ENCODE peak calls at places on chromosome 18, in seven cellular contexts. One of them, this sample, is unnamed. For H3K9me3, the result is how much of the 10 kb centered on the place peaks cover.

GRCh38 chr18:70998490-70998889 is 709.6 kb downstream of the SOCS6 start:
- DNase-seq in SK-N-SH: no peak
- DNase-seq in PC-3: peak
- DNase-seq in IMR-90: no peak
- DNase-seq in pancreas: no peak
- DNase-seq in lower lobe of right lung: no peak
- DNase-seq in cardiac muscle cell: peak
- DNase-seq in this sample: no peak

GRCh38 chr18:11976882-11977281 is 4.4 kb upstream of the IMPA2 start:
- DNase-seq in SK-N-SH: no peak
- DNase-seq in PC-3: peak
- DNase-seq in IMR-90: peak
- DNase-seq in pancreas: no peak
- DNase-seq in lower lobe of right lung: no peak
- DNase-seq in cardiac muscle cell: peak
- DNase-seq in this sample: no peak

GRCh38 chr18:59114160-59114559 is 25.5 kb upstream of the SEC11C start:
- DNase-seq in SK-N-SH: no peak
- DNase-seq in PC-3: no peak
- DNase-seq in IMR-90: peak
- DNase-seq in pancreas: no peak
- DNase-seq in lower lobe of right lung: no peak
- DNase-seq in cardiac muscle cell: no peak
- DNase-seq in this sample: no peak

GRCh38 chr18:3623769-3624545 is 174.0 kb downstream of the TGIF1 start:
- DNase-seq in SK-N-SH: peak
- DNase-seq in PC-3: peak
- DNase-seq in IMR-90: peak
- DNase-seq in pancreas: peak
- DNase-seq in lower lobe of right lung: peak
- DNase-seq in cardiac muscle cell: peak
- DNase-seq in this sample: no peak

GRCh38 chr18:4035521-4035920 is 419.6 kb downstream of the DLGAP1 start:
- DNase-seq in SK-N-SH: no peak
- DNase-seq in PC-3: no peak
- DNase-seq in IMR-90: no peak
- DNase-seq in pancreas: no peak
- DNase-seq in lower lobe of right lung: no peak
- DNase-seq in cardiac muscle cell: no peak
- DNase-seq in this sample: no peak

GRCh38 chr18:56431551-56431950 is 206.8 kb downstream of the TXNL1 start:
- DNase-seq in SK-N-SH: no peak
- DNase-seq in PC-3: peak
- DNase-seq in IMR-90: peak
- DNase-seq in pancreas: peak
- DNase-seq in lower lobe of right lung: no peak
- DNase-seq in cardiac muscle cell: no peak
- DNase-seq in this sample: no peak

GRCh38 chr18:23386317-23386716 is 66.8 kb upstream of the RIOK3 start:
- DNase-seq in SK-N-SH: no peak
- DNase-seq in PC-3: peak
- DNase-seq in IMR-90: no peak
- DNase-seq in pancreas: no peak
- DNase-seq in lower lobe of right lung: no peak
- DNase-seq in cardiac muscle cell: no peak
- DNase-seq in this sample: no peak

GRCh38 chr18:5879479-5879882 is 15.8 kb downstream of the TMEM200C start:
- DNase-seq in SK-N-SH: peak
- DNase-seq in PC-3: peak
- DNase-seq in IMR-90: peak
- DNase-seq in pancreas: no peak
- DNase-seq in lower lobe of right lung: no peak
- DNase-seq in cardiac muscle cell: peak
- DNase-seq in this sample: no peak

GRCh38 chr18:60053747-60054304 is 154.0 kb downstream of the PMAIP1 start:
- DNase-seq in SK-N-SH: no peak
- DNase-seq in PC-3: peak
- DNase-seq in IMR-90: peak
- DNase-seq in pancreas: no peak
- DNase-seq in lower lobe of right lung: no peak
- DNase-seq in cardiac muscle cell: peak
- DNase-seq in this sample: no peak

GRCh38 chr18:69638056-69638455 is 237.4 kb downstream of the DOK6 start:
- DNase-seq in SK-N-SH: no peak
- DNase-seq in PC-3: no peak
- DNase-seq in IMR-90: no peak
- DNase-seq in pancreas: no peak
- DNase-seq in lower lobe of right lung: no peak
- DNase-seq in cardiac muscle cell: no peak
- DNase-seq in this sample: no peak

GRCh38 chr18:361941-362913 is 94.4 kb upstream of the THOC1 start:
- DNase-seq in SK-N-SH: peak
- DNase-seq in PC-3: peak
- DNase-seq in IMR-90: peak
- DNase-seq in pancreas: no peak
- DNase-seq in lower lobe of right lung: no peak
- DNase-seq in cardiac muscle cell: peak
- DNase-seq in this sample: no peak

GRCh38 chr18:63725682-63726480 is 23.1 kb downstream of the SERPINB11 start:
- DNase-seq in SK-N-SH: no peak
- DNase-seq in PC-3: no peak
- DNase-seq in IMR-90: no peak
- DNase-seq in pancreas: no peak
- DNase-seq in lower lobe of right lung: no peak
- DNase-seq in cardiac muscle cell: no peak
- DNase-seq in this sample: no peak

GRCh38 chr18:55494899-55495298 is 93.1 kb downstream of the TCF4 start:
- DNase-seq in SK-N-SH: no peak
- DNase-seq in PC-3: peak
- DNase-seq in IMR-90: peak
- DNase-seq in pancreas: no peak
- DNase-seq in lower lobe of right lung: no peak
- DNase-seq in cardiac muscle cell: no peak
- DNase-seq in this sample: no peak

GRCh38 chr18:13703899-13704298 is 22.5 kb downstream of the FAM210A start:
- DNase-seq in SK-N-SH: no peak
- DNase-seq in PC-3: peak
- DNase-seq in IMR-90: peak
- DNase-seq in pancreas: no peak
- DNase-seq in lower lobe of right lung: no peak
- DNase-seq in cardiac muscle cell: no peak
- DNase-seq in this sample: no peak

GRCh38 chr18:24763765-24764548 is 303.5 kb downstream of the HRH4 start:
- DNase-seq in SK-N-SH: no peak
- DNase-seq in PC-3: peak
- DNase-seq in IMR-90: peak
- DNase-seq in pancreas: no peak
- DNase-seq in lower lobe of right lung: no peak
- DNase-seq in cardiac muscle cell: peak
- DNase-seq in this sample: no peak

GRCh38 chr18:67194886-67195285 is 321.6 kb downstream of the DSEL start:
- DNase-seq in SK-N-SH: no peak
- DNase-seq in PC-3: no peak
- DNase-seq in IMR-90: no peak
- DNase-seq in pancreas: no peak
- DNase-seq in lower lobe of right lung: no peak
- DNase-seq in cardiac muscle cell: no peak
- DNase-seq in this sample: no peak

GRCh38 chr18:13218376-13219011 is at the start of gene LDLRAD4:
- DNase-seq in SK-N-SH: peak
- DNase-seq in PC-3: no peak
- DNase-seq in IMR-90: no peak
- DNase-seq in pancreas: peak
- DNase-seq in lower lobe of right lung: no peak
- DNase-seq in cardiac muscle cell: no peak
- DNase-seq in this sample: peak

GRCh38 chr18:56199580-56200320 is 438.6 kb downstream of the TXNL1 start:
- DNase-seq in SK-N-SH: no peak
- DNase-seq in PC-3: no peak
- DNase-seq in IMR-90: no peak
- DNase-seq in pancreas: no peak
- DNase-seq in lower lobe of right lung: no peak
- DNase-seq in cardiac muscle cell: no peak
- DNase-seq in this sample: no peak

GRCh38 chr18:59220164-59220783 is 316 bp downstream of the GRP start:
- DNase-seq in SK-N-SH: peak
- DNase-seq in PC-3: no peak
- DNase-seq in IMR-90: no peak
- DNase-seq in pancreas: no peak
- DNase-seq in lower lobe of right lung: no peak
- DNase-seq in cardiac muscle cell: no peak
- DNase-seq in this sample: no peak

GRCh38 chr18:63762518-63762917 is 12.7 kb upstream of the SERPINB7 start:
- DNase-seq in SK-N-SH: no peak
- DNase-seq in PC-3: peak
- DNase-seq in IMR-90: peak
- DNase-seq in pancreas: no peak
- DNase-seq in lower lobe of right lung: no peak
- DNase-seq in cardiac muscle cell: peak
- DNase-seq in this sample: no peak

GRCh38 chr18:58501033-58501432 is 127.9 kb downstream of the ALPK2 start:
- DNase-seq in SK-N-SH: no peak
- DNase-seq in PC-3: no peak
- DNase-seq in IMR-90: no peak
- DNase-seq in pancreas: no peak
- DNase-seq in lower lobe of right lung: no peak
- DNase-seq in cardiac muscle cell: peak
- DNase-seq in this sample: no peak

GRCh38 chr18:63043516-63043915 is 276.1 kb downstream of the BCL2 start:
- DNase-seq in SK-N-SH: no peak
- DNase-seq in PC-3: peak
- DNase-seq in IMR-90: peak
- DNase-seq in pancreas: no peak
- DNase-seq in lower lobe of right lung: no peak
- DNase-seq in cardiac muscle cell: peak
- DNase-seq in this sample: no peak

GRCh38 chr18:35306588-35307250 is 16.7 kb upstream of the ZSCAN30 start:
- DNase-seq in SK-N-SH: no peak
- DNase-seq in PC-3: no peak
- DNase-seq in IMR-90: no peak
- DNase-seq in pancreas: no peak
- DNase-seq in lower lobe of right lung: no peak
- DNase-seq in cardiac muscle cell: no peak
- DNase-seq in this sample: no peak
- H3K9me3 ChIP-seq in SK-N-SH: under half
- H3K9me3 ChIP-seq in PC-3: under half
- H3K9me3 ChIP-seq in IMR-90: half or more
- H3K9me3 ChIP-seq in pancreas: under half
- H3K9me3 ChIP-seq in lower lobe of right lung: half or more
- H3K9me3 ChIP-seq in cardiac muscle cell: under half
- H3K9me3 ChIP-seq in this sample: under half

GRCh38 chr18:9049495-9049809 is 53.0 kb upstream of the NDUFV2 start:
- DNase-seq in SK-N-SH: no peak
- DNase-seq in PC-3: no peak
- DNase-seq in IMR-90: no peak
- DNase-seq in pancreas: no peak
- DNase-seq in lower lobe of right lung: no peak
- DNase-seq in cardiac muscle cell: no peak
- DNase-seq in this sample: no peak
- H3K9me3 ChIP-seq in SK-N-SH: under half
- H3K9me3 ChIP-seq in PC-3: under half
- H3K9me3 ChIP-seq in IMR-90: under half
- H3K9me3 ChIP-seq in pancreas: under half
- H3K9me3 ChIP-seq in lower lobe of right lung: under half
- H3K9me3 ChIP-seq in cardiac muscle cell: under half
- H3K9me3 ChIP-seq in this sample: under half

GRCh38 chr18:14914126-14914525 is 166.2 kb downstream of the ANKRD30B start:
- DNase-seq in SK-N-SH: no peak
- DNase-seq in PC-3: peak
- DNase-seq in IMR-90: no peak
- DNase-seq in pancreas: no peak
- DNase-seq in lower lobe of right lung: no peak
- DNase-seq in cardiac muscle cell: no peak
- DNase-seq in this sample: no peak

GRCh38 chr18:14916851-14917250 is 168.9 kb downstream of the ANKRD30B start:
- DNase-seq in SK-N-SH: no peak
- DNase-seq in PC-3: no peak
- DNase-seq in IMR-90: no peak
- DNase-seq in pancreas: no peak
- DNase-seq in lower lobe of right lung: no peak
- DNase-seq in cardiac muscle cell: no peak
- DNase-seq in this sample: no peak

GRCh38 chr18:14914771-14915170 is 166.8 kb downstream of the ANKRD30B start:
- DNase-seq in SK-N-SH: no peak
- DNase-seq in PC-3: peak
- DNase-seq in IMR-90: no peak
- DNase-seq in pancreas: no peak
- DNase-seq in lower lobe of right lung: no peak
- DNase-seq in cardiac muscle cell: no peak
- DNase-seq in this sample: no peak

GRCh38 chr18:14916181-14916580 is 168.2 kb downstream of the ANKRD30B start:
- DNase-seq in SK-N-SH: no peak
- DNase-seq in PC-3: no peak
- DNase-seq in IMR-90: no peak
- DNase-seq in pancreas: no peak
- DNase-seq in lower lobe of right lung: no peak
- DNase-seq in cardiac muscle cell: no peak
- DNase-seq in this sample: no peak

GRCh38 chr18:14912967-14913366 is 165.0 kb downstream of the ANKRD30B start:
- DNase-seq in SK-N-SH: no peak
- DNase-seq in PC-3: no peak
- DNase-seq in IMR-90: no peak
- DNase-seq in pancreas: no peak
- DNase-seq in lower lobe of right lung: no peak
- DNase-seq in cardiac muscle cell: no peak
- DNase-seq in this sample: no peak
- H3K9me3 ChIP-seq in SK-N-SH: under half
- H3K9me3 ChIP-seq in PC-3: under half
- H3K9me3 ChIP-seq in IMR-90: under half
- H3K9me3 ChIP-seq in pancreas: under half
- H3K9me3 ChIP-seq in lower lobe of right lung: under half
- H3K9me3 ChIP-seq in cardiac muscle cell: under half
- H3K9me3 ChIP-seq in this sample: under half

GRCh38 chr18:78652001-78652545 is 327.5 kb upstream of the SALL3 start:
- DNase-seq in SK-N-SH: no peak
- DNase-seq in PC-3: no peak
- DNase-seq in IMR-90: no peak
- DNase-seq in pancreas: no peak
- DNase-seq in lower lobe of right lung: no peak
- DNase-seq in cardiac muscle cell: no peak
- DNase-seq in this sample: no peak
- H3K9me3 ChIP-seq in SK-N-SH: under half
- H3K9me3 ChIP-seq in PC-3: under half
- H3K9me3 ChIP-seq in IMR-90: under half
- H3K9me3 ChIP-seq in pancreas: under half
- H3K9me3 ChIP-seq in lower lobe of right lung: under half
- H3K9me3 ChIP-seq in cardiac muscle cell: under half
- H3K9me3 ChIP-seq in this sample: under half

DNA sequence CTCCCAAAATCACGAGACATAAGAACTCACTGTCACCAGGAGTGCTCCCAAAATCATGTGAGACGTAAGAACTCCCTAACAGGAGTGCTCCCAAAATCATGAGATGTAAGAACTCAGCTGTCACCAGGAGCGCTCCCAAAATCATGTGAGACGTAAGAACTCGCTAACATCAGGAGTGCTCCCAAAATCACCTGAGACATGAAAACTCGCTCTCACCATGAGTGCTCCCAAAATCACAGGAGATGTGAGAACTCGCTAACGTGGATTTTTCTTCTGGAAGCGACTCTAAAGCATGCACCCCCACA is 53.1 kb downstream of the CTDP1 start:
- DNase-seq in SK-N-SH: no peak
- DNase-seq in PC-3: no peak
- DNase-seq in IMR-90: no peak
- DNase-seq in pancreas: no peak
- DNase-seq in lower lobe of right lung: no peak
- DNase-seq in cardiac muscle cell: peak
- DNase-seq in this sample: no peak
- H3K9me3 ChIP-seq in SK-N-SH: under half
- H3K9me3 ChIP-seq in PC-3: under half
- H3K9me3 ChIP-seq in IMR-90: under half
- H3K9me3 ChIP-seq in pancreas: under half
- H3K9me3 ChIP-seq in lower lobe of right lung: under half
- H3K9me3 ChIP-seq in cardiac muscle cell: under half
- H3K9me3 ChIP-seq in this sample: under half

This sample was measured in T-helper 17 cell.